ENCODE peak calls at places on chromosomes 16 and 17, in nine cellular contexts. M is Panc1, N is ascending aorta, D is suprapubic skin, H is esophagus squamous epithelium, U is upper lobe of right lung, Y is lower lobe of right lung, B is tibial artery, W is cardiac muscle cell. Z is an unnamed sample.

GRCh38 chr17:17793378-17794214 is 43.2 kb downstream of the SREBF1 start:
- DNase-seq in M (no peak), D (no peak), H (no peak), Y (no peak), U (no peak), W (no peak), B (no peak), N (no peak), Z (no peak)

GRCh38 chr17:75917443-75918111 is 12.9 kb upstream of the MRPL38 start:
- DNase-seq in W (no peak), Y (no peak), N (no peak), B (no peak), M (no peak), U (no peak), H (no peak), D (no peak), Z (no peak)

GRCh38 chr16:81554993-81555392 is 110.4 kb downstream of the CMIP start:
- DNase-seq in H (no peak), B (no peak), N (no peak), W (no peak), M (no peak), Y (peak; percentile 10), D (no peak), U (no peak), Z (no peak)

GRCh38 chr17:76139261-76139752 is 1.7 kb downstream of the FOXJ1 start:
- DNase-seq in Y (no peak), N (no peak), U (no peak), W (no peak), M (no peak), B (no peak), D (no peak), H (no peak), Z (no peak)

GRCh38 chr17:4849011-4849536 is 15.9 kb downstream of the MINK1 start:
- DNase-seq in D (no peak), H (no peak), B (no peak), U (no peak), N (no peak), M (no peak), W (no peak), Y (no peak), Z (no peak)

GRCh38 chr17:48011405-48012150 is 26.0 kb downstream of the COPZ2 start:
- DNase-seq in N (no peak), U (no peak), W (peak; percentile 56), H (no peak), D (no peak), M (peak; percentile 20), B (no peak), Y (no peak), Z (peak; percentile 18)

GRCh38 chr16:62954144-62955032 is 918.1 kb upstream of the CDH8 start:
- DNase-seq in M (no peak), W (no peak), U (no peak), D (no peak), H (no peak), N (no peak), B (no peak), Y (no peak), Z (no peak)

GRCh38 chr17:1712271-1712670 is 2.1 kb upstream of the TLCD2 start:
- DNase-seq in H (no peak), D (no peak), Y (no peak), M (no peak), N (no peak), W (no peak), B (no peak), U (no peak), Z (no peak)

GRCh38 chr17:48037036-48037881 is at the start of gene COPZ2:
- DNase-seq in U (peak; percentile 87), B (peak; percentile 87), N (peak; percentile 88), D (peak; percentile 86), W (peak; percentile 61), H (no peak), M (peak; percentile 22), Y (peak; percentile 81), Z (peak; percentile 49)

GRCh38 chr16:2857451-2858244 is at the start of gene PRSS22:
- DNase-seq in U (peak; percentile 87), Y (peak; percentile 81), M (no peak), B (peak; percentile 41), D (no peak), H (no peak), W (no peak), N (no peak), Z (no peak)

GRCh38 chr16:57590654-57591085 is 37.8 kb upstream of the ADGRG1 start:
- DNase-seq in Y (no peak), M (peak; percentile 53), U (no peak), H (no peak), W (peak; percentile 76), N (no peak), D (peak; percentile 61), B (peak; percentile 54), Z (no peak)

GRCh38 chr16:311725-312124 is 28.8 kb downstream of the PDIA2 start:
- DNase-seq in B (no peak), W (no peak), Y (no peak), D (no peak), H (no peak), M (no peak), U (no peak), N (no peak), Z (no peak)

GRCh38 chr17:81961087-81961514 is at the start of gene NOTUM:
- DNase-seq in M (no peak), B (no peak), Y (no peak), N (no peak), D (no peak), U (no peak), W (peak; percentile 63), H (no peak), Z (no peak)

GRCh38 chr17:46916211-46916610 is 6.7 kb upstream of the GOSR2 start:
- DNase-seq in W (no peak), D (no peak), M (no peak), B (no peak), N (no peak), U (no peak), H (no peak), Y (no peak), Z (no peak)

GRCh38 chr16:3149630-3150345 is 15.0 kb downstream of the ZNF213 start:
- DNase-seq in M (no peak), W (peak; percentile 83), D (no peak), U (peak; percentile 89), H (no peak), B (peak; percentile 82), N (peak; percentile 79), Y (peak; percentile 83), Z (peak; percentile 26)

GRCh38 chr16:9489823-9490467 is 398.5 kb downstream of the HAPSTR1 start:
- DNase-seq in U (no peak), M (no peak), H (no peak), D (no peak), B (no peak), N (no peak), W (no peak), Y (peak; percentile 49), Z (no peak)

GRCh38 chr17:75356260-75356937 is 49.1 kb downstream of the GRB2 start:
- DNase-seq in M (no peak), U (no peak), D (no peak), Y (no peak), N (no peak), W (peak; percentile 11), H (no peak), B (no peak), Z (no peak)

GRCh38 chr17:79698086-79698690 is 32.6 kb upstream of the ENPP7 start:
- DNase-seq in B (no peak), U (no peak), Y (no peak), D (no peak), N (no peak), M (no peak), W (no peak), H (no peak), Z (no peak)
- H3K27ac ChIP-seq in B (no peak overlapping the region), U (no peak overlapping the region), Y (no peak overlapping the region), D (no peak overlapping the region), N (no peak overlapping the region), M (no peak overlapping the region), W (no peak overlapping the region), H (no peak overlapping the region), Z (no peak overlapping the region)

DNA sequence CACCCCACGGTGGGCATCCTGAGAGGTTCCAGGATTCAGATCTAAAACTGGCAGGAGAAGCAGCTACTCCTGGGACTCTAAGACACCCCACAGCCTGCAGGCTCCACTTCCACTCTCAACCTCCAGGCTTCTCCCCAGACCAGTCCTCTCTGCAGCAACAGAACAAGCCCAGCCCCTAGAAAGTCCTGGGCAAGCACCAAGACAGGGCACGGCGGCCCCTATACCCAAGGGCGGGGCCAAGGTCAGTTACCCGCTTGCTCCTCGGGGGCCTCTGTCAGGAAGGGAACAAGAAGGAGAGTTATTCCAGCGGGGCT is 62.8 kb downstream of the MYO18A start:
- DNase-seq in N (no peak), U (no peak), H (no peak), M (no peak), D (no peak), W (no peak), B (no peak), Y (no peak), Z (no peak)
- TF ChIP-seq CTCF in N (no peak), U (peak; percentile 10), H (no peak), M (peak; percentile 73), D (no peak), W (no peak), B (no peak), Y (peak; percentile 9), Z (peak; percentile 56)

GRCh38 chr17:7010523-7010922 is 1.9 kb upstream of the RNASEK start:
- DNase-seq in Y (no peak), H (no peak), D (no peak), N (no peak), M (no peak), U (no peak), B (no peak), W (no peak), Z (no peak)

GRCh38 chr17:7014995-7015586 is 2.7 kb downstream of the RNASEK start:
- DNase-seq in Y (no peak), N (peak; percentile 72), M (no peak), B (peak; percentile 75), W (peak; percentile 66), D (peak; percentile 93), H (no peak), U (no peak), Z (peak; percentile 82)

GRCh38 chr17:7014261-7014994 is 2.0 kb downstream of the RNASEK start:
- DNase-seq in W (peak; percentile 99), M (no peak), N (peak; percentile 99), B (peak; percentile 99), D (peak; percentile 99), H (peak; percentile 88), U (peak; percentile 99), Y (peak; percentile 99), Z (peak; percentile 97)

GRCh38 chr17:7011415-7011814 is 1.0 kb upstream of the RNASEK start:
- DNase-seq in U (no peak), M (no peak), N (no peak), Y (no peak), H (no peak), B (no peak), W (no peak), D (no peak), Z (no peak)

DNA sequence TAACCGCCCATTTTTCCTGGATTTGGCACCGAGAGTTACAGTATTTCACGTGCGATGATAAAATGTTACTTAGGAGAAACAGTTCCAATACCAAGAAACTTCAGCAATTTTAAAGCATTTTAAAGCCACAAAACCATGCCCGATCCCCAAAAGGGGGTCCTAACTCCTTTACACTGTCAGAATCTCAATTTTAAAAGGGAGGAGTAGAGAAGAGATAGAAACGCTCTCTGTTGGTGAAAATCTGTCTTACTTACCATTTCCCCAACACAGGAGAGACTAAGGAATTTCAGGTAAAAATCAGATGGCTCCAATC is 526 bp upstream of the RNASEK start:
- DNase-seq in D (no peak), W (no peak), H (no peak), B (no peak), Y (no peak), M (no peak), N (no peak), U (no peak), Z (no peak)
- H3K27ac ChIP-seq in D (peak overlapping the region; percentile 97), W (peak overlapping the region; percentile 99), H (peak overlapping the region; percentile 94), B (peak overlapping the region; percentile 91), Y (peak overlapping the region; percentile 97), M (peak overlapping the region; percentile 95), N (peak overlapping the region; percentile 98), U (peak overlapping the region; percentile 100), Z (peak overlapping the region; percentile 98)

GRCh38 chr17:77248216-77249054 is 107.7 kb downstream of the SEC14L1 start:
- DNase-seq in W (no peak), B (no peak), N (no peak), U (no peak), Y (no peak), H (no peak), M (no peak), D (no peak), Z (no peak)
- TF ChIP-seq CTCF in W (no peak), B (no peak), N (no peak), U (no peak), Y (no peak), H (no peak), M (no peak), D (no peak), Z (no peak)